ENCODE peak calls at places on chromosomes 3 and 15, in four cellular contexts. R is sigmoid colon, E is suprapubic skin, X is transverse colon. U is an unnamed sample. For H3K4me1, the result is how much of the 10 kb centered on the place peaks cover.

GRCh38 chr3:163838769-163839168 is 1239.5 kb downstream of the SI start:
- DNase-seq in R (no peak), E (no peak), X (no peak), U (no peak)

GRCh38 chr15:45027220-45027619 is 4.2 kb downstream of the SORD start:
- DNase-seq in R (no peak), E (no peak), X (no peak), U (no peak)

GRCh38 chr3:126472277-126473006 is 3.2 kb downstream of the ZXDC start:
- DNase-seq in R (peak), E (peak), X (peak), U (peak)

GRCh38 chr15:45456212-45457106 is 66.1 kb downstream of the SLC30A4 start:
- DNase-seq in R (peak), E (peak), X (peak), U (peak)

GRCh38 chr15:75694241-75695182 is 18.1 kb downstream of the CSPG4 start:
- DNase-seq in R (peak), E (peak), X (peak), U (peak)

GRCh38 chr3:134084230-134084950 is 54.7 kb upstream of the SLCO2A1 start:
- DNase-seq in R (no peak), E (no peak), X (no peak), U (no peak)

GRCh38 chr3:197749315-197749600 is 425 bp upstream of the FYTTD1 start:
- DNase-seq in R (no peak), E (no peak), X (peak), U (no peak)

GRCh38 chr3:151035072-151035471 is 50.4 kb upstream of the MED12L start:
- DNase-seq in R (no peak), E (no peak), X (no peak), U (no peak)

GRCh38 chr15:21267686-21268395 is 172.5 kb downstream of the POTEB3 start:
- DNase-seq in R (no peak), E (no peak), X (no peak), U (no peak)

GRCh38 chr3:4680881-4681300 is 187.7 kb downstream of the ITPR1 start:
- DNase-seq in R (no peak), E (no peak), X (no peak), U (no peak)

GRCh38 chr15:66822106-66822505 is 120.1 kb downstream of the SMAD6 start:
- DNase-seq in R (no peak), E (peak), X (no peak), U (no peak)

GRCh38 chr15:58232273-58233065 is 94.3 kb downstream of the AQP9 start:
- DNase-seq in R (no peak), E (no peak), X (no peak), U (peak)

GRCh38 chr15:57235865-57236264 is 140.4 kb upstream of the CGNL1 start:
- DNase-seq in R (no peak), E (no peak), X (no peak), U (no peak)

GRCh38 chr15:69159805-69160140 is 662 bp upstream of the GLCE start:
- DNase-seq in R (no peak), E (no peak), X (no peak), U (no peak)

GRCh38 chr3:67875338-67875737 is 220.9 kb upstream of the SUCLG2 start:
- DNase-seq in R (no peak), E (no peak), X (no peak), U (no peak)

GRCh38 chr3:126464997-126465396 is 10.7 kb downstream of the ZXDC start:
- DNase-seq in R (peak), E (peak), X (no peak), U (no peak)

GRCh38 chr3:142817897-142818296 is 71.0 kb downstream of the PCOLCE2 start:
- DNase-seq in R (no peak), E (no peak), X (no peak), U (no peak)

GRCh38 chr3:171284308-171285075 is 175.7 kb downstream of the TNIK start:
- DNase-seq in R (peak), E (peak), X (no peak), U (no peak)

GRCh38 chr3:141487419-141488345 is 855 bp downstream of the RASA2 start:
- DNase-seq in R (peak), E (peak), X (peak), U (peak)

GRCh38 chr3:9067352-9067975 is 104.2 kb upstream of the RAD18 start:
- DNase-seq in R (peak), E (no peak), X (peak), U (no peak)

GRCh38 chr3:78844307-78844706 is 923.5 kb downstream of the ROBO1 start:
- DNase-seq in R (no peak), E (no peak), X (no peak), U (no peak)

GRCh38 chr15:77333166-77333565 is 86.7 kb downstream of the PEAK1 start:
- DNase-seq in R (no peak), E (no peak), X (no peak), U (no peak)

GRCh38 chr3:17581421-17582080 is 160.9 kb downstream of the TBC1D5 start:
- DNase-seq in R (no peak), E (no peak), X (no peak), U (no peak)

GRCh38 chr3:98770261-98771039 is 7.3 kb downstream of the ST3GAL6 start:
- DNase-seq in R (no peak), E (no peak), X (peak), U (peak)

GRCh38 chr3:12034440-12034839 is 30.3 kb downstream of the SYN2 start:
- DNase-seq in R (no peak), E (no peak), X (no peak), U (no peak)

GRCh38 chr15:78243491-78243941 is 9.2 kb upstream of the ACSBG1 start:
- DNase-seq in R (peak), E (peak), X (peak), U (peak)

GRCh38 chr15:83379574-83379973 is 67.6 kb upstream of the SH3GL3 start:
- DNase-seq in R (no peak), E (no peak), X (no peak), U (peak)

GRCh38 chr3:56691165-56692000 is 8.3 kb upstream of the TASOR start:
- DNase-seq in R (no peak), E (no peak), X (no peak), U (peak)

GRCh38 chr3:13278783-13279531 is 141.2 kb downstream of the NUP210 start:
- DNase-seq in R (peak), E (no peak), X (no peak), U (no peak)

GRCh38 chr3:127961963-127962362 is 46.9 kb downstream of the KBTBD12 start:
- DNase-seq in R (no peak), E (no peak), X (no peak), U (no peak)

GRCh38 chr3:21717272-21717671 is 33.7 kb downstream of the ZNF385D start:
- DNase-seq in R (no peak), E (no peak), X (no peak), U (no peak)

GRCh38 chr3:775178-775885 is 317.5 kb upstream of the CNTN6 start:
- DNase-seq in R (no peak), E (no peak), X (no peak), U (no peak)

GRCh38 chr3:179716811-179717210 is 64.0 kb downstream of the USP13 start:
- DNase-seq in R (no peak), E (no peak), X (no peak), U (no peak)

GRCh38 chr3:94082412-94082937 is 19.6 kb downstream of the NSUN3 start:
- DNase-seq in R (no peak), E (no peak), X (no peak), U (no peak)

GRCh38 chr3:182959474-182960350 is 20.6 kb downstream of the DCUN1D1 start:
- DNase-seq in R (no peak), E (no peak), X (no peak), U (no peak)

GRCh38 chr3:80040113-80040512 is 272.3 kb upstream of the ROBO1 start:
- DNase-seq in R (no peak), E (no peak), X (no peak), U (no peak)

GRCh38 chr15:78012643-78013077 is 64.9 kb downstream of the TBC1D2B start:
- DNase-seq in R (no peak), E (no peak), X (peak), U (peak)

GRCh38 chr3:163939926-163940325 is 1138.4 kb downstream of the SI start:
- DNase-seq in R (no peak), E (no peak), X (no peak), U (no peak)

GRCh38 chr3:77915341-77915740 is 875.4 kb downstream of the ROBO2 start:
- DNase-seq in R (no peak), E (no peak), X (no peak), U (no peak)

GRCh38 chr3:152279474-152279873 is 10.7 kb downstream of the MBNL1 start:
- DNase-seq in R (no peak), E (no peak), X (no peak), U (no peak)

GRCh38 chr3:152277198-152277597 is 8.5 kb downstream of the MBNL1 start:
- DNase-seq in R (no peak), E (no peak), X (no peak), U (no peak)

GRCh38 chr3:152276688-152277087 is 8.0 kb downstream of the MBNL1 start:
- DNase-seq in R (no peak), E (no peak), X (no peak), U (no peak)

GRCh38 chr3:152280539-152280938 is 11.8 kb downstream of the MBNL1 start:
- DNase-seq in R (no peak), E (no peak), X (no peak), U (no peak)

DNA sequence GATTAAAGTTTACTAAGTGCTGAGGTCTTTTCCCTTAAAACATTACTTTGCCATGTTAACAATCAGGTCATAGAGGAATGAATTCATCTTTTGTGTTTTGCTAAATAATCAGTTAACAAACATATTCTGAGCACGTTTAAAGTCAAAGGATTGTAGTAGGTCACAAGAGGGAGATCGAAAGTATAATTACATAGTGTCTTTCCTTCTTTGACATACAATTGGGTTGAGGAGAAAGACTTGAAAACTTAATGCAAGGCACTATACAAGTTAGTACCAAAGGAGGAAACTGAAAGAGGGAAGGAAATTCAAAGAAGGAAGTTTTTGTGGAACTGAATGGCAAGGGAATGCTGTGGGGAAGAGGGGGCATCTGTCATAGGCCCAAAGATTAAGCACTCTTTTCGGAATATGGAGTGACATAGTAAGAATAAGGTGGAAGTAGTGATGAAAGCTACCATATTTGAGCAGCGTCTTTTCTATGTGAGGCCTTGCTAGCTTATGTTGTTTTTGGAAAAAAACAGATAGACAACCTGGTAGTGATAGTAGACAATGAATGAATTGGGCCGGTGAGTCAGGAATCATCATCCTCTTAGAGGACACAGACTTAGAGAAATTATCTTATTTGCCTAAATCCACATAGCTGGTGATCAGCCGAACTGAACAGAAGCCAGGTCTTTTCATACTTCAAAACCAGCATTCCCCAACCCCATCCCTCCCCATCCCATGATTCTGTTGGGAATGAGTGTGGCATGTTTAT is 10.1 kb downstream of the MBNL1 start:
- DNase-seq in R (no peak), E (no peak), X (no peak), U (no peak)
- TF ChIP-seq POLR2AphosphoS5 in R (no peak), E (no peak), X (no peak), U (no peak)

GRCh38 chr15:89132611-89133242 is 44.5 kb downstream of the ABHD2 start:
- DNase-seq in R (no peak), E (no peak), X (no peak), U (peak)
- TF ChIP-seq POLR2A in R (no peak), E (no peak), X (no peak), U (no peak)

GRCh38 chr3:123698813-123699212 is 114.0 kb upstream of the HACD2 start:
- DNase-seq in R (no peak), E (no peak), X (no peak), U (no peak)
- H3K4me1 ChIP-seq in R (under half), E (under half), X (under half), U (half or more)

GRCh38 chr3:51621091-51621892 is 49.8 kb upstream of the TEX264 start:
- DNase-seq in R (no peak), E (no peak), X (no peak), U (no peak)

GRCh38 chr3:51619983-51620382 is 51.1 kb upstream of the TEX264 start:
- DNase-seq in R (no peak), E (no peak), X (no peak), U (no peak)

GRCh38 chr3:51622402-51622801 is 48.6 kb upstream of the TEX264 start:
- DNase-seq in R (no peak), E (no peak), X (no peak), U (no peak)

GRCh38 chr3:51622868-51623267 is 48.2 kb upstream of the TEX264 start:
- DNase-seq in R (no peak), E (no peak), X (no peak), U (no peak)

DNA sequence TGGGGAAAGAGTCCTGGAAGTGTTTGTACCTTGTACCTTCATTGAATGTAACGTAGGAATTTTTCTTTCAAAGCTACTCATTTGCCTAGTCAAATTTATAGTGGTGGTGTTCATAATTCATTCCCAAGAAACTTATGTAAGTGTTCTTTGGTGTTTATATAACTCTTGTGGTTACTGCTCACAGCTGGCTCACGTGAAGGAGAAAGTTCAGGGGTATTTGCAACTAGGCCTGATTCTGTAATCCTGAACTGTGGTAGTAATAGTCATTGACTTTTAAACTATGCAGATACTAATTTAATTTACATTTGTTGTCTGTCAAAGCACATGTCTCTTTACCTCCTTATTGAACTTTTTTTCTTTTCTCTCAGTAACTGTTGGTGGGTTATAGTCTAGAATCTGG is 50.5 kb upstream of the TEX264 start:
- DNase-seq in R (peak), E (no peak), X (no peak), U (peak)
- TF ChIP-seq POLR2AphosphoS5 in R (peak), E (no peak), X (peak), U (no peak)

U was measured in upper lobe of left lung.